ENCODE peak calls at places on chromosomes 11 and 22, in four cellular contexts. G is activated B cell treated with CpG ODN at 0.5 μM for 24 hours, I is heart right ventricle, F is neuronal stem cell. T is an unnamed sample.

GRCh38 chr11:81005595-81005994 is 1564.8 kb upstream of the TENM4 start:
- DNase-seq in G (no peak), I (no peak), F (no peak), T (no peak)

GRCh38 chr11:12723410-12724297 is 49.4 kb downstream of the TEAD1 start:
- DNase-seq in G (no peak), I (no peak), F (no peak), T (peak)

GRCh38 chr11:134642206-134642605 is 230.2 kb upstream of the B3GAT1 start:
- DNase-seq in G (no peak), I (no peak), F (no peak), T (no peak)

GRCh38 chr22:39519681-39520053 is 695 bp upstream of the ATF4 start:
- DNase-seq in G (no peak), I (peak), F (no peak), T (peak)

GRCh38 chr11:70735976-70736375 is 337.6 kb downstream of the CTTN start:
- DNase-seq in G (no peak), I (no peak), F (no peak), T (no peak)

GRCh38 chr22:46040471-46041465 is 63.8 kb upstream of the WNT7B start:
- DNase-seq in G (no peak), I (no peak), F (no peak), T (no peak)

GRCh38 chr11:117199061-117199915 is at the start of gene TAGLN:
- DNase-seq in G (no peak), I (peak), F (peak), T (peak)

GRCh38 chr22:36197065-36197440 is 4.6 kb downstream of the APOL4 start:
- DNase-seq in G (no peak), I (no peak), F (peak), T (no peak)

GRCh38 chr11:95515379-95515778 is 274.2 kb downstream of the FAM76B start:
- DNase-seq in G (no peak), I (no peak), F (no peak), T (no peak)

GRCh38 chr11:68855205-68855978 is 13.7 kb upstream of the CPT1A start:
- DNase-seq in G (peak), I (peak), F (no peak), T (no peak)

GRCh38 chr22:22937894-22938480 is 50.4 kb downstream of the IGLL5 start:
- DNase-seq in G (peak), I (no peak), F (no peak), T (no peak)

GRCh38 chr11:26700536-26701235 is 21.2 kb downstream of the SLC5A12 start:
- DNase-seq in G (no peak), I (no peak), F (no peak), T (no peak)

GRCh38 chr11:119144825-119145476 is 3.9 kb upstream of the ABCG4 start:
- DNase-seq in G (no peak), I (peak), F (peak), T (peak)

GRCh38 chr22:39013923-39014722 is at the start of gene APOBEC3C:
- DNase-seq in G (peak), I (peak), F (peak), T (peak)

GRCh38 chr22:46725096-46725495 is 13.0 kb downstream of the CERK start:
- DNase-seq in G (no peak), I (no peak), F (no peak), T (no peak)

GRCh38 chr11:2915473-2915872 is 13.7 kb downstream of the PHLDA2 start:
- DNase-seq in G (no peak), I (no peak), F (no peak), T (no peak)

GRCh38 chr11:12276356-12276755 is 101.0 kb upstream of the PARVA start:
- DNase-seq in G (no peak), I (no peak), F (no peak), T (no peak)

GRCh38 chr11:84648413-84648812 is 978.7 kb downstream of the DLG2 start:
- DNase-seq in G (no peak), I (no peak), F (peak), T (no peak)

GRCh38 chr22:44920183-44920582 is 89.6 kb downstream of the PHF21B start:
- DNase-seq in G (no peak), I (no peak), F (no peak), T (no peak)

GRCh38 chr11:66002648-66003225 is 434 bp downstream of the BANF1 start:
- DNase-seq in G (no peak), I (no peak), F (no peak), T (peak)

GRCh38 chr11:111540114-111540920 is at the start of gene LAYN:
- DNase-seq in G (peak), I (peak), F (peak), T (no peak)

GRCh38 chr11:1557904-1558831 is 13.9 kb downstream of the DUSP8 start:
- DNase-seq in G (no peak), I (peak), F (no peak), T (no peak)